ENCODE peak calls at places on chromosomes 13 and 19, in eight cellular contexts. One of them, this sample, is unnamed.

GRCh38 chr19:34300380-34300779 is 46.0 kb downstream of the GARRE1 start:
- DNase-seq in Panc1: no peak
- DNase-seq in AG09309: no peak
- DNase-seq in DMS 273 treated with DMSO at 0.1 percent for 48 hours: no peak
- DNase-seq in globus pallidus: no peak
- DNase-seq in HCEC 1CT: no peak
- DNase-seq in SJCRH30: no peak
- DNase-seq in RCC 7860: no peak
- DNase-seq in this sample: no peak

GRCh38 chr19:43675269-43675879 is 5.4 kb upstream of the PLAUR start:
- DNase-seq in RCC 7860: peak; percentile 76
- DNase-seq in SJCRH30: no peak
- DNase-seq in HCEC 1CT: peak; percentile 56
- DNase-seq in globus pallidus: no peak
- DNase-seq in Panc1: peak; percentile 18
- DNase-seq in AG09309: no peak
- DNase-seq in DMS 273 treated with DMSO at 0.1 percent for 48 hours: no peak
- DNase-seq in this sample: peak; percentile 72

GRCh38 chr13:23707674-23708073 is 137.5 kb downstream of the TNFRSF19 start:
- DNase-seq in SJCRH30: no peak
- DNase-seq in HCEC 1CT: peak; percentile 31
- DNase-seq in RCC 7860: no peak
- DNase-seq in AG09309: no peak
- DNase-seq in Panc1: no peak
- DNase-seq in globus pallidus: peak; percentile 5
- DNase-seq in DMS 273 treated with DMSO at 0.1 percent for 48 hours: no peak
- DNase-seq in this sample: no peak

GRCh38 chr13:113186061-113186900 is 22.2 kb downstream of the PCID2 start:
- DNase-seq in globus pallidus: no peak
- DNase-seq in SJCRH30: no peak
- DNase-seq in HCEC 1CT: no peak
- DNase-seq in RCC 7860: no peak
- DNase-seq in Panc1: no peak
- DNase-seq in AG09309: no peak
- DNase-seq in DMS 273 treated with DMSO at 0.1 percent for 48 hours: no peak
- DNase-seq in this sample: no peak

GRCh38 chr13:50589651-50590054 is 253.8 kb downstream of the DLEU7 start:
- DNase-seq in Panc1: no peak
- DNase-seq in DMS 273 treated with DMSO at 0.1 percent for 48 hours: no peak
- DNase-seq in AG09309: peak; percentile 72
- DNase-seq in globus pallidus: no peak
- DNase-seq in RCC 7860: peak; percentile 61
- DNase-seq in HCEC 1CT: peak; percentile 70
- DNase-seq in SJCRH30: no peak
- DNase-seq in this sample: no peak

GRCh38 chr19:7326105-7326877 is 22.4 kb upstream of the ARHGEF18 start:
- DNase-seq in AG09309: no peak
- DNase-seq in RCC 7860: no peak
- DNase-seq in SJCRH30: peak; percentile 13
- DNase-seq in HCEC 1CT: no peak
- DNase-seq in globus pallidus: no peak
- DNase-seq in DMS 273 treated with DMSO at 0.1 percent for 48 hours: no peak
- DNase-seq in Panc1: peak; percentile 10
- DNase-seq in this sample: no peak

GRCh38 chr19:1284979-1285736 is 515 bp upstream of the EFNA2 start:
- DNase-seq in AG09309: no peak
- DNase-seq in globus pallidus: no peak
- DNase-seq in Panc1: no peak
- DNase-seq in HCEC 1CT: no peak
- DNase-seq in DMS 273 treated with DMSO at 0.1 percent for 48 hours: no peak
- DNase-seq in RCC 7860: no peak
- DNase-seq in SJCRH30: no peak
- DNase-seq in this sample: no peak

GRCh38 chr19:9917322-9917721 is 19.0 kb downstream of the OLFM2 start:
- DNase-seq in Panc1: no peak
- DNase-seq in globus pallidus: no peak
- DNase-seq in DMS 273 treated with DMSO at 0.1 percent for 48 hours: no peak
- DNase-seq in RCC 7860: no peak
- DNase-seq in HCEC 1CT: peak; percentile 53
- DNase-seq in AG09309: no peak
- DNase-seq in SJCRH30: peak; percentile 18
- DNase-seq in this sample: peak; percentile 93

GRCh38 chr19:18848860-18849661 is 17.3 kb downstream of the UPF1 start:
- DNase-seq in AG09309: no peak
- DNase-seq in SJCRH30: no peak
- DNase-seq in globus pallidus: peak; percentile 76
- DNase-seq in HCEC 1CT: peak; percentile 39
- DNase-seq in RCC 7860: no peak
- DNase-seq in DMS 273 treated with DMSO at 0.1 percent for 48 hours: no peak
- DNase-seq in Panc1: no peak
- DNase-seq in this sample: no peak

GRCh38 chr13:67776171-67776570 is 546.0 kb upstream of the PCDH9 start:
- DNase-seq in SJCRH30: no peak
- DNase-seq in Panc1: no peak
- DNase-seq in AG09309: no peak
- DNase-seq in RCC 7860: no peak
- DNase-seq in globus pallidus: no peak
- DNase-seq in DMS 273 treated with DMSO at 0.1 percent for 48 hours: no peak
- DNase-seq in HCEC 1CT: no peak
- DNase-seq in this sample: no peak

GRCh38 chr19:11693505-11694499 is 44.9 kb downstream of the ZNF823 start:
- DNase-seq in Panc1: no peak
- DNase-seq in DMS 273 treated with DMSO at 0.1 percent for 48 hours: peak; percentile 81
- DNase-seq in HCEC 1CT: peak; percentile 83
- DNase-seq in SJCRH30: peak; percentile 72
- DNase-seq in RCC 7860: peak; percentile 75
- DNase-seq in globus pallidus: no peak
- DNase-seq in AG09309: peak; percentile 54
- DNase-seq in this sample: peak; percentile 20

GRCh38 chr19:1811472-1811894 is 593 bp downstream of the ATP8B3 start:
- DNase-seq in globus pallidus: no peak
- DNase-seq in HCEC 1CT: peak; percentile 28
- DNase-seq in SJCRH30: peak; percentile 27
- DNase-seq in DMS 273 treated with DMSO at 0.1 percent for 48 hours: no peak
- DNase-seq in AG09309: no peak
- DNase-seq in RCC 7860: peak; percentile 95
- DNase-seq in Panc1: no peak
- DNase-seq in this sample: peak; percentile 99

GRCh38 chr13:49370390-49370789 is 73.5 kb downstream of the CAB39L start:
- DNase-seq in HCEC 1CT: no peak
- DNase-seq in DMS 273 treated with DMSO at 0.1 percent for 48 hours: no peak
- DNase-seq in RCC 7860: no peak
- DNase-seq in Panc1: no peak
- DNase-seq in SJCRH30: no peak
- DNase-seq in globus pallidus: no peak
- DNase-seq in AG09309: no peak
- DNase-seq in this sample: no peak

GRCh38 chr19:17448190-17448967 is at the start of gene TMEM221:
- DNase-seq in SJCRH30: peak; percentile 59
- DNase-seq in DMS 273 treated with DMSO at 0.1 percent for 48 hours: no peak
- DNase-seq in Panc1: no peak
- DNase-seq in HCEC 1CT: peak; percentile 10
- DNase-seq in RCC 7860: no peak
- DNase-seq in globus pallidus: no peak
- DNase-seq in AG09309: no peak
- DNase-seq in this sample: no peak

GRCh38 chr19:51333836-51334460 is 8.0 kb downstream of the VSIG10L start:
- DNase-seq in DMS 273 treated with DMSO at 0.1 percent for 48 hours: no peak
- DNase-seq in RCC 7860: no peak
- DNase-seq in Panc1: no peak
- DNase-seq in SJCRH30: peak; percentile 27
- DNase-seq in globus pallidus: no peak
- DNase-seq in HCEC 1CT: no peak
- DNase-seq in AG09309: no peak
- DNase-seq in this sample: no peak

GRCh38 chr19:55638864-55639359 is 1.9 kb upstream of the ZNF580 start:
- DNase-seq in DMS 273 treated with DMSO at 0.1 percent for 48 hours: no peak
- DNase-seq in Panc1: no peak
- DNase-seq in globus pallidus: no peak
- DNase-seq in AG09309: no peak
- DNase-seq in SJCRH30: peak; percentile 73
- DNase-seq in HCEC 1CT: peak; percentile 49
- DNase-seq in RCC 7860: no peak
- DNase-seq in this sample: no peak

GRCh38 chr13:46698910-46699460 is 98.0 kb downstream of the ESD start:
- DNase-seq in HCEC 1CT: peak; percentile 10
- DNase-seq in SJCRH30: no peak
- DNase-seq in Panc1: no peak
- DNase-seq in AG09309: no peak
- DNase-seq in DMS 273 treated with DMSO at 0.1 percent for 48 hours: no peak
- DNase-seq in RCC 7860: no peak
- DNase-seq in globus pallidus: no peak
- DNase-seq in this sample: no peak

GRCh38 chr19:48779636-48780035 is 24.3 kb downstream of the FGF21 start:
- DNase-seq in Panc1: no peak
- DNase-seq in DMS 273 treated with DMSO at 0.1 percent for 48 hours: no peak
- DNase-seq in globus pallidus: no peak
- DNase-seq in HCEC 1CT: no peak
- DNase-seq in AG09309: no peak
- DNase-seq in RCC 7860: no peak
- DNase-seq in SJCRH30: no peak
- DNase-seq in this sample: no peak

GRCh38 chr19:31258211-31259052 is 90.8 kb downstream of the TSHZ3 start:
- DNase-seq in SJCRH30: peak; percentile 94
- DNase-seq in DMS 273 treated with DMSO at 0.1 percent for 48 hours: no peak
- DNase-seq in HCEC 1CT: no peak
- DNase-seq in AG09309: no peak
- DNase-seq in RCC 7860: no peak
- DNase-seq in globus pallidus: no peak
- DNase-seq in Panc1: no peak
- DNase-seq in this sample: no peak

GRCh38 chr19:18814063-18814462 is 17.7 kb upstream of the UPF1 start:
- DNase-seq in SJCRH30: peak; percentile 37
- DNase-seq in DMS 273 treated with DMSO at 0.1 percent for 48 hours: no peak
- DNase-seq in Panc1: no peak
- DNase-seq in globus pallidus: no peak
- DNase-seq in RCC 7860: no peak
- DNase-seq in AG09309: no peak
- DNase-seq in HCEC 1CT: no peak
- DNase-seq in this sample: no peak

GRCh38 chr19:42246869-42247630 is 4.6 kb upstream of the GSK3A start:
- DNase-seq in RCC 7860: no peak
- DNase-seq in AG09309: no peak
- DNase-seq in SJCRH30: no peak
- DNase-seq in globus pallidus: no peak
- DNase-seq in Panc1: no peak
- DNase-seq in DMS 273 treated with DMSO at 0.1 percent for 48 hours: no peak
- DNase-seq in HCEC 1CT: no peak
- DNase-seq in this sample: no peak

GRCh38 chr13:37492741-37493514 is 105.6 kb downstream of the POSTN start:
- DNase-seq in DMS 273 treated with DMSO at 0.1 percent for 48 hours: no peak
- DNase-seq in SJCRH30: peak; percentile 20
- DNase-seq in globus pallidus: no peak
- DNase-seq in Panc1: no peak
- DNase-seq in AG09309: peak; percentile 88
- DNase-seq in HCEC 1CT: peak; percentile 46
- DNase-seq in RCC 7860: peak; percentile 76
- DNase-seq in this sample: no peak

GRCh38 chr13:45331123-45331619 is 9.8 kb downstream of the TPT1 start:
- DNase-seq in HCEC 1CT: no peak
- DNase-seq in RCC 7860: no peak
- DNase-seq in DMS 273 treated with DMSO at 0.1 percent for 48 hours: peak; percentile 22
- DNase-seq in AG09309: no peak
- DNase-seq in Panc1: no peak
- DNase-seq in globus pallidus: no peak
- DNase-seq in SJCRH30: no peak
- DNase-seq in this sample: no peak

GRCh38 chr13:28630864-28631263 is 28.1 kb upstream of the POMP start:
- DNase-seq in globus pallidus: no peak
- DNase-seq in HCEC 1CT: no peak
- DNase-seq in RCC 7860: no peak
- DNase-seq in SJCRH30: no peak
- DNase-seq in Panc1: no peak
- DNase-seq in AG09309: no peak
- DNase-seq in DMS 273 treated with DMSO at 0.1 percent for 48 hours: no peak
- DNase-seq in this sample: no peak

GRCh38 chr19:46844067-46844489 is 6.6 kb downstream of the AP2S1 start:
- DNase-seq in AG09309: no peak
- DNase-seq in Panc1: no peak
- DNase-seq in globus pallidus: no peak
- DNase-seq in HCEC 1CT: no peak
- DNase-seq in DMS 273 treated with DMSO at 0.1 percent for 48 hours: no peak
- DNase-seq in SJCRH30: no peak
- DNase-seq in RCC 7860: no peak
- DNase-seq in this sample: no peak

GRCh38 chr19:5165697-5166019 is 175.0 kb downstream of the PTPRS start:
- DNase-seq in HCEC 1CT: no peak
- DNase-seq in SJCRH30: no peak
- DNase-seq in AG09309: no peak
- DNase-seq in Panc1: no peak
- DNase-seq in RCC 7860: no peak
- DNase-seq in globus pallidus: no peak
- DNase-seq in DMS 273 treated with DMSO at 0.1 percent for 48 hours: no peak
- DNase-seq in this sample: no peak

GRCh38 chr13:104171132-104171531 is 1104.9 kb upstream of the SLC10A2 start:
- DNase-seq in AG09309: no peak
- DNase-seq in SJCRH30: no peak
- DNase-seq in HCEC 1CT: no peak
- DNase-seq in DMS 273 treated with DMSO at 0.1 percent for 48 hours: no peak
- DNase-seq in RCC 7860: no peak
- DNase-seq in Panc1: no peak
- DNase-seq in globus pallidus: no peak
- DNase-seq in this sample: no peak

GRCh38 chr19:10603084-10603872 is 16.2 kb upstream of the AP1M2 start:
- DNase-seq in HCEC 1CT: no peak
- DNase-seq in AG09309: no peak
- DNase-seq in RCC 7860: no peak
- DNase-seq in globus pallidus: peak; percentile 13
- DNase-seq in DMS 273 treated with DMSO at 0.1 percent for 48 hours: no peak
- DNase-seq in Panc1: no peak
- DNase-seq in SJCRH30: peak; percentile 32
- DNase-seq in this sample: no peak

GRCh38 chr19:49335071-49335783 is at the start of gene CD37:
- DNase-seq in DMS 273 treated with DMSO at 0.1 percent for 48 hours: no peak
- DNase-seq in Panc1: no peak
- DNase-seq in HCEC 1CT: no peak
- DNase-seq in SJCRH30: no peak
- DNase-seq in RCC 7860: no peak
- DNase-seq in globus pallidus: no peak
- DNase-seq in AG09309: no peak
- DNase-seq in this sample: no peak

GRCh38 chr19:32318884-32319520 is 26.4 kb upstream of the ZNF507 start:
- DNase-seq in SJCRH30: peak; percentile 27
- DNase-seq in DMS 273 treated with DMSO at 0.1 percent for 48 hours: no peak
- DNase-seq in HCEC 1CT: no peak
- DNase-seq in globus pallidus: peak; percentile 44
- DNase-seq in AG09309: no peak
- DNase-seq in RCC 7860: no peak
- DNase-seq in Panc1: no peak
- DNase-seq in this sample: peak; percentile 36

GRCh38 chr19:4733755-4734345 is 10.2 kb upstream of the DPP9 start:
- DNase-seq in HCEC 1CT: no peak
- DNase-seq in globus pallidus: no peak
- DNase-seq in SJCRH30: no peak
- DNase-seq in AG09309: no peak
- DNase-seq in Panc1: no peak
- DNase-seq in DMS 273 treated with DMSO at 0.1 percent for 48 hours: no peak
- DNase-seq in RCC 7860: no peak
- DNase-seq in this sample: no peak

GRCh38 chr13:27528908-27529307 is 78.5 kb upstream of the MTIF3 start:
- DNase-seq in AG09309: no peak
- DNase-seq in SJCRH30: no peak
- DNase-seq in RCC 7860: no peak
- DNase-seq in DMS 273 treated with DMSO at 0.1 percent for 48 hours: no peak
- DNase-seq in HCEC 1CT: no peak
- DNase-seq in Panc1: no peak
- DNase-seq in globus pallidus: no peak
- DNase-seq in this sample: no peak

This sample was measured in H54.